ENCODE peak calls at places on chromosomes 13 and 19, in eight cellular contexts. M, B, J, N, K, F, E and Z are unnamed samples.

GRCh38 chr19:50969413-50969760 is at the start of gene KLK6:
- DNase-seq in B (no peak), K (no peak), E (no peak), F (no peak), M (no peak), J (no peak), N (no peak), Z (no peak)

GRCh38 chr19:2308114-2308556 is at the start of gene LINGO3:
- DNase-seq in K (no peak), J (no peak), E (no peak), M (no peak), B (no peak), N (no peak), F (no peak), Z (no peak)

GRCh38 chr19:19634516-19635312 is 6.7 kb upstream of the LPAR2 start:
- DNase-seq in J (no peak), F (no peak), M (no peak), B (no peak), K (no peak), N (no peak), E (no peak), Z (no peak)

GRCh38 chr13:59750860-59751259 is 412.9 kb downstream of the DIAPH3 start:
- DNase-seq in N (no peak), J (no peak), E (no peak), B (no peak), M (peak), K (no peak), F (peak), Z (no peak)

GRCh38 chr19:2733930-2734588 is 5.8 kb downstream of the SLC39A3 start:
- DNase-seq in M (no peak), E (no peak), J (no peak), N (no peak), B (no peak), F (no peak), K (no peak), Z (no peak)

GRCh38 chr13:34153428-34154180 is 335.7 kb downstream of the RFC3 start:
- DNase-seq in M (no peak), B (no peak), J (no peak), F (no peak), K (no peak), E (no peak), N (no peak), Z (no peak)

GRCh38 chr13:39777527-39778061 is 122.1 kb downstream of the COG6 start:
- DNase-seq in B (no peak), E (peak), M (peak), K (peak), J (peak), N (no peak), F (peak), Z (no peak)

GRCh38 chr13:40344270-40345148 is 321.9 kb downstream of the FOXO1 start:
- DNase-seq in K (no peak), M (no peak), F (no peak), N (no peak), B (no peak), E (no peak), J (no peak), Z (no peak)

GRCh38 chr19:28358604-28359003 is 854.3 kb downstream of the UQCRFS1 start:
- DNase-seq in J (no peak), F (no peak), N (no peak), K (no peak), B (no peak), E (no peak), M (no peak), Z (no peak)

GRCh38 chr13:24217601-24218281 is 57.2 kb downstream of the SPATA13 start:
- DNase-seq in E (no peak), B (peak), K (no peak), N (no peak), J (no peak), M (no peak), F (no peak), Z (no peak)

GRCh38 chr19:18230941-18231734 is 4.9 kb upstream of the PDE4C start:
- DNase-seq in F (no peak), B (no peak), K (no peak), M (no peak), J (no peak), E (no peak), N (no peak), Z (no peak)

GRCh38 chr19:6227156-6227940 is 52.4 kb downstream of the MLLT1 start:
- DNase-seq in N (no peak), F (no peak), K (no peak), M (no peak), B (no peak), E (no peak), J (no peak), Z (peak)

GRCh38 chr13:108005231-108005630 is 210.1 kb downstream of the LIG4 start:
- DNase-seq in J (no peak), K (no peak), B (no peak), F (no peak), N (no peak), E (no peak), M (no peak), Z (no peak)

GRCh38 chr19:44723952-44724319 is 24.6 kb upstream of the BCL3 start:
- DNase-seq in J (peak), M (no peak), K (peak), N (peak), E (peak), B (peak), F (no peak), Z (peak)

GRCh38 chr13:51518847-51519246 is 65.4 kb upstream of the WDFY2 start:
- DNase-seq in J (no peak), N (no peak), M (no peak), E (peak), B (no peak), F (no peak), K (no peak), Z (no peak)

GRCh38 chr13:20446900-20447299 is 78.8 kb downstream of the CRYL1 start:
- DNase-seq in E (no peak), N (no peak), J (no peak), F (no peak), M (no peak), B (no peak), K (no peak), Z (no peak)

GRCh38 chr19:18414504-18415176 is 4.6 kb upstream of the SSBP4 start:
- DNase-seq in E (no peak), F (no peak), B (peak), N (no peak), K (no peak), M (no peak), J (no peak), Z (peak)

GRCh38 chr13:109606404-109607028 is 179.9 kb downstream of the IRS2 start:
- DNase-seq in K (no peak), F (no peak), M (no peak), E (no peak), N (no peak), B (no peak), J (no peak), Z (no peak)

GRCh38 chr13:89755729-89756492 is 1591.6 kb upstream of the MIR17HG start:
- DNase-seq in J (no peak), M (no peak), K (no peak), N (no peak), B (no peak), F (no peak), E (no peak), Z (no peak)

GRCh38 chr19:18274776-18275356 is 614 bp upstream of the IQCN start:
- DNase-seq in B (peak), F (no peak), E (no peak), J (peak), N (no peak), K (no peak), M (no peak), Z (peak)

GRCh38 chr13:22235285-22235949 is 564.5 kb downstream of the FGF9 start:
- DNase-seq in B (no peak), F (no peak), N (no peak), E (peak), J (no peak), M (no peak), K (no peak), Z (no peak)

GRCh38 chr13:25292301-25292700 is 5.0 kb upstream of the MTMR6 start:
- DNase-seq in F (no peak), B (no peak), J (peak), N (no peak), K (no peak), M (no peak), E (no peak), Z (no peak)

GRCh38 chr13:48429886-48430285 is 17.0 kb upstream of the LPAR6 start:
- DNase-seq in J (no peak), B (no peak), E (no peak), N (no peak), K (no peak), M (no peak), F (no peak), Z (no peak)

GRCh38 chr13:48892311-48892710 is 83.4 kb upstream of the FNDC3A start:
- DNase-seq in N (no peak), M (peak), J (no peak), B (no peak), K (no peak), E (no peak), F (no peak), Z (no peak)

GRCh38 chr19:5166262-5166661 is 174.3 kb downstream of the PTPRS start:
- DNase-seq in K (no peak), E (no peak), N (no peak), M (peak), B (no peak), J (no peak), F (peak), Z (no peak)

GRCh38 chr13:112928958-112929777 is 39.8 kb upstream of the MCF2L start:
- DNase-seq in N (no peak), B (no peak), E (no peak), F (no peak), K (no peak), J (no peak), M (no peak), Z (no peak)

GRCh38 chr19:10431943-10432735 is 11.8 kb downstream of the PDE4A start:
- DNase-seq in N (no peak), M (no peak), E (peak), F (no peak), K (peak), J (peak), B (peak), Z (peak)

GRCh38 chr19:45110811-45111210 is 17.8 kb downstream of the PPP1R37 start:
- DNase-seq in B (no peak), E (no peak), K (no peak), F (no peak), N (no peak), J (no peak), M (no peak), Z (no peak)

GRCh38 chr19:11481777-11482383 is 1.0 kb upstream of the ELAVL3 start:
- DNase-seq in M (peak), K (peak), F (peak), E (peak), B (peak), J (peak), N (peak), Z (peak)

GRCh38 chr13:90049989-90050671 is 1297.4 kb upstream of the MIR17HG start:
- DNase-seq in N (no peak), J (no peak), K (no peak), B (no peak), E (no peak), F (no peak), M (no peak), Z (no peak)

GRCh38 chr19:45256836-45257235 is 5.8 kb downstream of the MARK4 start:
- DNase-seq in E (no peak), F (no peak), B (no peak), J (no peak), M (no peak), N (no peak), K (no peak), Z (no peak)

GRCh38 chr19:56348289-56348877 is 33.7 kb upstream of the ZSCAN5A start:
- DNase-seq in M (no peak), E (peak), F (no peak), B (no peak), N (no peak), J (no peak), K (no peak), Z (no peak)

GRCh38 chr19:49403404-49404187 is 15.5 kb downstream of the KASH5 start:
- DNase-seq in J (no peak), E (no peak), B (no peak), M (no peak), N (no peak), K (no peak), F (no peak), Z (no peak)

GRCh38 chr19:15962319-15962718 is 13.5 kb downstream of the OR10H4 start:
- DNase-seq in E (no peak), J (no peak), F (no peak), B (no peak), K (no peak), N (no peak), M (no peak), Z (no peak)

GRCh38 chr19:35437152-35437951 is 10.7 kb upstream of the FFAR2 start:
- DNase-seq in M (no peak), K (no peak), E (no peak), B (no peak), J (no peak), N (no peak), F (no peak), Z (no peak)

GRCh38 chr19:10289167-10289835 is 451 bp upstream of the ICAM5 start:
- DNase-seq in J (peak), N (no peak), B (peak), E (peak), K (peak), M (no peak), F (no peak), Z (peak)

GRCh38 chr19:18292810-18293641 is 11.6 kb upstream of the JUND start:
- DNase-seq in N (no peak), J (no peak), F (no peak), K (no peak), E (peak), B (peak), M (no peak), Z (peak)

GRCh38 chr13:114027826-114028225 is 54.0 kb upstream of the C13orf46 start:
- DNase-seq in K (no peak), N (no peak), J (no peak), M (no peak), B (peak), F (no peak), E (no peak), Z (no peak)

GRCh38 chr13:94121686-94122085 is 357.8 kb downstream of the DCT start:
- DNase-seq in J (no peak), B (no peak), N (no peak), F (peak), E (no peak), K (no peak), M (peak), Z (no peak)